ENCODE peak calls at places on chromosomes 13 and 19, in four cellular contexts. P is uterus, O is body of pancreas, W is suprapubic skin. M is an unnamed sample.

GRCh38 chr19:38245826-38246498 is 10.2 kb downstream of the PPP1R14A start:
- DNase-seq in O (no peak), P (no peak), W (no peak), M (no peak)

GRCh38 chr13:46893820-46894533 is 2.9 kb downstream of the HTR2A start:
- DNase-seq in O (peak; percentile 68), W (peak; percentile 76), P (peak; percentile 78), M (peak; percentile 71)

GRCh38 chr19:15156391-15156790 is 44.4 kb downstream of the NOTCH3 start:
- DNase-seq in P (no peak), W (no peak), O (no peak), M (no peak)

GRCh38 chr13:75618308-75618707 is 17.8 kb upstream of the LMO7 start:
- DNase-seq in W (no peak), O (no peak), P (no peak), M (no peak)

GRCh38 chr13:111552891-111553637 is 232.6 kb downstream of the TEX29 start:
- DNase-seq in W (no peak), P (no peak), O (no peak), M (no peak)

GRCh38 chr13:37602743-37603381 is 4.3 kb upstream of the POSTN start:
- DNase-seq in O (no peak), W (no peak), P (no peak), M (peak; percentile 0)

GRCh38 chr19:11581740-11582139 is 4.3 kb upstream of the ACP5 start:
- DNase-seq in W (no peak), P (no peak), O (no peak), M (peak; percentile 50)

GRCh38 chr19:14369399-14370168 is 11.7 kb upstream of the ADGRE5 start:
- DNase-seq in W (no peak), O (no peak), P (peak; percentile 62), M (no peak)

GRCh38 chr13:99422556-99423220 is 78.6 kb upstream of the TM9SF2 start:
- DNase-seq in W (peak; percentile 13), P (no peak), O (no peak), M (no peak)

GRCh38 chr19:51807111-51807701 is 12.2 kb downstream of the FPR3 start:
- DNase-seq in P (no peak), W (no peak), O (no peak), M (no peak)

GRCh38 chr13:75021151-75021550 is 460.8 kb downstream of the TBC1D4 start:
- DNase-seq in W (no peak), O (no peak), P (no peak), M (no peak)

GRCh38 chr19:41521860-41522555 is 54.0 kb upstream of the CEACAM21 start:
- DNase-seq in O (no peak), P (no peak), W (no peak), M (no peak)

GRCh38 chr13:38577048-38577447 is 109.8 kb upstream of the FREM2 start:
- DNase-seq in O (no peak), P (no peak), W (no peak), M (no peak)

GRCh38 chr19:52200044-52200443 is 10.2 kb downstream of the PPP2R1A start:
- DNase-seq in P (peak; percentile 57), O (no peak), W (peak; percentile 66), M (no peak)

GRCh38 chr19:33521480-33522370 is at the start of gene PEPD:
- DNase-seq in W (peak; percentile 92), O (peak; percentile 88), P (peak; percentile 94), M (peak; percentile 100)

GRCh38 chr13:30111810-30112209 is 195.5 kb downstream of the KATNAL1 start:
- DNase-seq in O (no peak), W (no peak), P (no peak), M (no peak)

GRCh38 chr19:40630571-40631160 is 29.5 kb downstream of the LTBP4 start:
- DNase-seq in O (no peak), P (no peak), W (no peak), M (no peak)

GRCh38 chr19:38024991-38025716 is 118.1 kb downstream of the SIPA1L3 start:
- DNase-seq in P (no peak), O (no peak), W (no peak), M (no peak)

GRCh38 chr13:98143601-98144500 is 957 bp downstream of the FARP1 start:
- DNase-seq in W (no peak), P (peak; percentile 31), O (peak; percentile 23), M (no peak)

GRCh38 chr13:75101997-75102720 is 379.8 kb downstream of the TBC1D4 start:
- DNase-seq in W (no peak), O (no peak), P (no peak), M (no peak)

GRCh38 chr13:31069808-31070544 is 91.7 kb downstream of the HSPH1 start:
- DNase-seq in P (no peak), W (no peak), O (no peak), M (no peak)

GRCh38 chr19:11505032-11505503 is 571 bp downstream of the ZNF653 start:
- DNase-seq in P (peak; percentile 97), W (peak; percentile 98), O (peak; percentile 98), M (peak; percentile 99)

GRCh38 chr19:16698914-16699313 is 20.7 kb upstream of the NWD1 start:
- DNase-seq in P (no peak), W (no peak), O (no peak), M (no peak)

GRCh38 chr13:29589234-29589633 is 6.3 kb downstream of the SLC7A1 start:
- DNase-seq in O (no peak), P (no peak), W (no peak), M (no peak)

GRCh38 chr13:78160793-78161192 is 242.2 kb upstream of the EDNRB start:
- DNase-seq in P (no peak), O (no peak), W (no peak), M (no peak)

GRCh38 chr13:68254151-68254550 is 1024.0 kb upstream of the PCDH9 start:
- DNase-seq in O (no peak), P (no peak), W (no peak), M (no peak)

GRCh38 chr13:68261105-68261504 is 1031.0 kb upstream of the PCDH9 start:
- DNase-seq in W (no peak), P (no peak), O (no peak), M (no peak)

DNA sequence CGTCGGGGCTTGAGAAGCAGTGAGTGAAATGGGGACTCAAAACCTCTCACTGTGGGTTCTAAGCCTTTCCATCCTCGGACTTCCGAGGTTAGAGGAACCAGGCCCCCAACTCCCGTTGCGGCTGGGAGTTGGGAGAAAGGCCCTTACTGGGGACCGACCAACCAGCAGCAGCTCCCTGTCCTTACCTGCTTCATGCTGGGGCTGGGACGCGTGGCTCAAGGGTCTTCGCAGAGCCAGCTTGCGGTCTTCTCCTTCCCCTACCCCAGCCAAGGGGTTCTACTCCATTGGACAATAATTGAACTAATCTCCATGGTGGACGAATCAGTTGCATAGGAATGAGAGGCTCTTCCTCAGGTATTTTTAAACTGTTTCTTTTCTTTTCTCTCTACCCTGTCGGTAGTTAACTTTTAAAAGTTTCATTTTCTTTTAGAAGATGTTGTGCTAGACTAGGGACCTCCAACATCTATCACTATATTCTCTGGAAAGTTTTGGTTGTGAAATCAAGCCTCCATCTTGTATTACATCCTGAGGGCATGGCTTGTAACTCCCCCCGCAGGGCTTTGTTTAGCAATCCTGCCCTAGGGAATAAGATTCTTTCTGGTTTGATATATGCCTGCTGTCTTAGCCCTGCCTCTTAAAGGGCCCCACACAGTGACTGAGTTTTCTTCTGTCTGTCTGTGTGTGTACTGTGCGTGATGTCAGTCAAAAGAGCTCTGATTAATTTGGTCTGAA is 1027.1 kb upstream of the PCDH9 start:
- DNase-seq in W (no peak), P (no peak), O (no peak), M (no peak)
- TF ChIP-seq POLR2A in W (no peak), P (no peak), O (no peak), M (no peak)

GRCh38 chr13:102935896-102936321 is 90.1 kb downstream of the ERCC5 start:
- DNase-seq in P (no peak), W (no peak), O (no peak), M (no peak)

GRCh38 chr13:102930566-102930965 is 84.7 kb downstream of the ERCC5 start:
- DNase-seq in O (no peak), W (no peak), P (no peak), M (no peak)

GRCh38 chr13:102928971-102929370 is 83.1 kb downstream of the ERCC5 start:
- DNase-seq in W (no peak), O (no peak), P (no peak), M (no peak)

DNA sequence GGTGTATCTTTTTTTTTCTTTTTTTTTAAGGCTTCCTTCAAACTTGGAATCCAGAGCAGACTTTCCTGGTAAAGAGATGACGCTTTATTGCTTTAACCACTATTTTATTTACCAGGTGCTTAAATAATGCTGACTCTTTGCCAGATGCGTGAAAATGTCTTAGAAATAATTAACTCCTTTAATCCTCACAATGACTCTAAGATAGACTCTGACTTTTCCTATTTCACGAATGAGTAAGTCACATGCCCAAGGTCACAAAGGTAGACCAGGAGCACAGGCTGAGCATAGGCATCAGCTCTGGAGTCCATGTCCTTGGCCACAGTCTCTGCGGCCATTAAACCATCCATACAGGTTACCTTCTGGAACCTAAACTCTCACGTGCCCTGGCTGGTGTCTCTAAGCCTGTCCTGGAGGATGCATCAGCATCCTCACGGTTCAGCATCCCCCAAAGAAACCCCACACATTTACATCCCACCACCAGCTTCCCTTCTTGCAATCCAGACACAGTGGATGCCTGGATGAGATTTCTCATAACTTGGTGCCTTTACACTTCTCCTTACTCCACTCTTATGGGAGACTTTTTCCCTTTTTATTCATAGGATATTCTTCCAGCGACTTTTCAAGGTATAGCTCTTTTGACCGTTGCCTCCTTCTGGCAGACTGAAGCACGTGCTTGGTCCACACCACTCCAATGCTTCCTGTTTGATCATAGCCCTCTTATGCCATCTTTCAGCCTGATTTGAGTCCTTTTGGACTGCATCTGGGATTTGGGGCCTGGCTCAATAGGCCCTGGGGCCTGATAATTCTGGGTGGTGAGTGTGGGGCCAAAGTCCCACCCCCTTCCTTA is 87.5 kb downstream of the ERCC5 start:
- DNase-seq in P (no peak), W (no peak), O (no peak), M (no peak)
- TF ChIP-seq POLR2A in P (no peak), W (no peak), O (no peak), M (no peak)

GRCh38 chr13:21225841-21226581 is 49.6 kb downstream of the MRPL57 start:
- DNase-seq in P (no peak), W (no peak), O (no peak), M (no peak)
- TF ChIP-seq POLR2A in P (no peak), W (no peak), O (no peak), M (no peak)

DNA sequence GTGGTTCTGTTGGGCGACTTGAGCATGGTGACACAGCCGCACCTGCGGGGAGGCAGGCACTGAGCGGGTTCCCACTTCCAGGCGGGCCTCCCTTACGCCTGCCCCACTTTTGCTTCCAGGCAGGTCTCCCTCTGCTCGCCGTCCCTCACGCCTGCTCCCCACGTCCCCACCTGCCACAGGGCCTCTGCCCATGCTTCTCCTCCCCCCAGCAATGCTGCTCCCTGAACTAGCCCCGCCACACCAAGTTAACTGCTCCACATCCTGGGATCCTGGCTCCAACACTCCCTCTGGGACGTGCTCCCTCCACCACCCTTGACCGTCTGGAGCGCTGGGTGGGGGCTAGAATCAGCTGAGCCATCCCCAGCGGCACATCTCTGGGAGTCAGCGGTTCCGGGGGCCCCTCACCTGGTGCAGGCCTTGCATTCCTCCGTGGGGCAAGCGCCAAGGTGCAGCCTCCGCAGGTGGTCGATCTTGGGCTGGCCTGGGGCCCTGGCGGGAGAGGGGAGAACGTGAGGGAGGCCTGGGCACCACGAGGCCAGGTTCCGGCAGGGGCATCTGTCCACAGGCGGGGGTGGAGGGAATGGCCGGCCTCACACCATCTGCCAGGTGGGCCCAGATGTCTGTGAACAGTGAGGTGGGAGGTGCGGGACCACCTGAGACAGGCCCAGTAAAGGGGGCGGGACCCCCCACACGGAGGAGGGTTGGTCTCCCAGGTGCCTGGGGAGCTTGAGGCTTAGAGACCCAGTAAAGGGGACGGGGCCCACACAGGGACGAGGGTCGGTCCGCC is 9.2 kb downstream of the CFD start:
- DNase-seq in P (no peak), O (no peak), W (no peak), M (no peak)
- TF ChIP-seq POLR2A in P (no peak), O (no peak), W (no peak), M (no peak)

GRCh38 chr13:49858183-49858856 is 65.8 kb upstream of the KPNA3 start:
- DNase-seq in O (peak; percentile 27), P (no peak), W (no peak), M (no peak)
- TF ChIP-seq POLR2A in O (no peak), P (no peak), W (no peak), M (no peak)

M was measured in GM12891.